ENCODE peak calls at places on chromosomes 3 and 15, in seven cellular contexts. P, Q, R, G, O, D and F are unnamed samples.

GRCh38 chr15:39188314-39188713 is 392.6 kb upstream of the THBS1 start:
- DNase-seq in G (no peak), D (no peak), P (no peak), R (no peak), O (no peak), Q (no peak), F (no peak)

GRCh38 chr3:185960518-185961288 is 22.9 kb upstream of the TRA2B start:
- DNase-seq in Q (no peak), O (no peak), R (peak), D (no peak), P (no peak), G (no peak), F (no peak)

GRCh38 chr3:132569580-132569979 is 27.5 kb upstream of the ACKR4 start:
- DNase-seq in P (no peak), O (no peak), G (no peak), Q (no peak), D (no peak), R (peak), F (no peak)

GRCh38 chr3:58683001-58683845 is 16.6 kb upstream of the FAM3D start:
- DNase-seq in D (no peak), P (no peak), G (no peak), O (no peak), R (peak), Q (peak), F (no peak)

GRCh38 chr3:124119056-124119721 is 127.3 kb upstream of the ROPN1 start:
- DNase-seq in R (peak), P (no peak), Q (peak), O (no peak), D (no peak), G (no peak), F (no peak)

GRCh38 chr15:64163662-64164362 is 990 bp upstream of the PPIB start:
- DNase-seq in D (no peak), Q (no peak), G (no peak), O (no peak), P (no peak), R (peak), F (no peak)

GRCh38 chr15:71124937-71125755 is 9.9 kb downstream of the THSD4 start:
- DNase-seq in G (no peak), Q (no peak), R (no peak), P (no peak), O (no peak), D (no peak), F (no peak)

GRCh38 chr3:37499061-37499785 is 324.8 kb upstream of the LRRFIP2 start:
- DNase-seq in O (no peak), R (no peak), P (no peak), Q (no peak), D (no peak), G (no peak), F (no peak)

GRCh38 chr15:45802140-45802539 is 167.3 kb downstream of the SQOR start:
- DNase-seq in Q (no peak), P (no peak), O (no peak), R (no peak), D (no peak), G (no peak), F (no peak)

GRCh38 chr3:32440481-32441350 is 49.1 kb downstream of the CMTM7 start:
- DNase-seq in O (no peak), Q (no peak), P (no peak), D (peak), G (no peak), R (peak), F (no peak)

GRCh38 chr15:49986326-49986725 is 132.7 kb downstream of the ATP8B4 start:
- DNase-seq in P (no peak), R (no peak), G (no peak), Q (no peak), D (no peak), O (no peak), F (no peak)

GRCh38 chr15:63135804-63136203 is 14.1 kb downstream of the LACTB start:
- DNase-seq in R (peak), D (no peak), O (no peak), Q (peak), P (no peak), G (no peak), F (no peak)

GRCh38 chr3:126313580-126314304 is 43.5 kb downstream of the KLF15 start:
- DNase-seq in G (no peak), R (no peak), O (no peak), Q (no peak), D (no peak), P (no peak), F (no peak)

GRCh38 chr3:39383913-39384664 is 919 bp downstream of the SLC25A38 start:
- DNase-seq in O (peak), Q (peak), G (peak), P (peak), D (peak), R (peak), F (peak)

GRCh38 chr3:188113761-188114160 is 40.2 kb upstream of the LPP start:
- DNase-seq in P (no peak), D (no peak), Q (no peak), R (no peak), O (no peak), G (no peak), F (no peak)

GRCh38 chr3:107861904-107862303 is 228.9 kb downstream of the CD47 start:
- DNase-seq in R (no peak), G (no peak), D (no peak), Q (no peak), O (no peak), P (no peak), F (no peak)